ENCODE peak calls at places on chromosomes 4 and X, in ten cellular contexts. F, B, U, J, N, A, L, S, V and O are unnamed samples.
A peak's percentile ranks its signal among the peaks of the same experiment; 100 is the strongest.

GRCh38 chr4:145734051-145734450 is 54.1 kb downstream of the C4orf51 start:
- DNase-seq in F (no peak), B (no peak), U (no peak), J (peak; percentile 34), N (no peak), A (no peak), L (peak; percentile 49), S (no peak), V (peak; percentile 18), O (no peak)

GRCh38 chr4:110586137-110586850 is 36.6 kb downstream of the PITX2 start:
- DNase-seq in F (no peak), B (no peak), U (no peak), J (peak; percentile 78), N (no peak), A (no peak), L (peak; percentile 68), S (no peak), V (peak; percentile 66), O (no peak)

GRCh38 chr4:112083587-112084347 is 61.5 kb upstream of the FAM241A start:
- DNase-seq in F (no peak), B (no peak), U (no peak), J (no peak), N (no peak), A (no peak), L (peak; percentile 11), S (no peak), V (no peak), O (no peak)

GRCh38 chr4:112853662-112854256 is 195.7 kb upstream of the ANK2 start:
- DNase-seq in F (no peak), B (no peak), U (no peak), J (peak; percentile 41), N (no peak), A (no peak), L (peak; percentile 25), S (no peak), V (no peak), O (no peak)

GRCh38 chrX:108735087-108735679 is 1.2 kb downstream of the IRS4 start:
- DNase-seq in F (no peak), B (peak; percentile 45), U (no peak), J (no peak), N (no peak), A (no peak), L (no peak), S (no peak), V (peak; percentile 67), O (no peak)

GRCh38 chr4:61397174-61397573 is 197.0 kb downstream of the ADGRL3 start:
- DNase-seq in F (no peak), B (no peak), U (no peak), J (peak; percentile 51), N (no peak), A (no peak), L (peak; percentile 12), S (no peak), V (no peak), O (no peak)

GRCh38 chrX:8743126-8743732 is 11.3 kb upstream of the ANOS1 start:
- DNase-seq in F (no peak), B (peak; percentile 38), U (peak; percentile 46), J (peak; percentile 50), N (peak; percentile 38), A (no peak), L (peak; percentile 30), S (peak; percentile 80), V (peak; percentile 60), O (no peak)

GRCh38 chr4:148166132-148166531 is 276.1 kb downstream of the NR3C2 start:
- DNase-seq in F (no peak), B (peak; percentile 64), U (no peak), J (peak; percentile 35), N (no peak), A (no peak), L (peak; percentile 75), S (no peak), V (no peak), O (no peak)

GRCh38 chrX:96372313-96373046 is 312.2 kb upstream of the DIAPH2 start:
- DNase-seq in F (no peak), B (no peak), U (no peak), J (peak; percentile 70), N (no peak), A (no peak), L (peak; percentile 80), S (no peak), V (peak; percentile 54), O (no peak)

GRCh38 chr4:1491630-1492457 is 85.6 kb upstream of the NKX1-1 start:
- DNase-seq in F (no peak), B (no peak), U (no peak), J (no peak), N (no peak), A (no peak), L (no peak), S (no peak), V (no peak), O (no peak)

GRCh38 chrX:40105791-40106676 is 8.3 kb upstream of the BCOR start:
- DNase-seq in F (peak; percentile 70), B (peak; percentile 82), U (peak; percentile 61), J (peak; percentile 52), N (peak; percentile 67), A (no peak), L (peak; percentile 80), S (peak; percentile 77), V (peak; percentile 54), O (peak; percentile 62)

GRCh38 chr4:172601195-172601594 is 567.4 kb upstream of the GALNT7 start:
- DNase-seq in F (no peak), B (no peak), U (no peak), J (no peak), N (no peak), A (no peak), L (no peak), S (no peak), V (peak; percentile 6), O (no peak)

GRCh38 chr4:100147684-100148083 is 42.6 kb downstream of the DDIT4L start:
- DNase-seq in F (no peak), B (no peak), U (no peak), J (no peak), N (no peak), A (no peak), L (no peak), S (no peak), V (no peak), O (no peak)

GRCh38 chr4:100722866-100723459 is 205.1 kb upstream of the EMCN start:
- DNase-seq in F (no peak), B (no peak), U (no peak), J (no peak), N (no peak), A (no peak), L (no peak), S (no peak), V (no peak), O (peak; percentile 35)

GRCh38 chr4:10078481-10079233 is 37.9 kb downstream of the WDR1 start:
- DNase-seq in F (peak; percentile 34), B (peak; percentile 1), U (no peak), J (no peak), N (no peak), A (no peak), L (no peak), S (peak; percentile 20), V (no peak), O (no peak)

DNA sequence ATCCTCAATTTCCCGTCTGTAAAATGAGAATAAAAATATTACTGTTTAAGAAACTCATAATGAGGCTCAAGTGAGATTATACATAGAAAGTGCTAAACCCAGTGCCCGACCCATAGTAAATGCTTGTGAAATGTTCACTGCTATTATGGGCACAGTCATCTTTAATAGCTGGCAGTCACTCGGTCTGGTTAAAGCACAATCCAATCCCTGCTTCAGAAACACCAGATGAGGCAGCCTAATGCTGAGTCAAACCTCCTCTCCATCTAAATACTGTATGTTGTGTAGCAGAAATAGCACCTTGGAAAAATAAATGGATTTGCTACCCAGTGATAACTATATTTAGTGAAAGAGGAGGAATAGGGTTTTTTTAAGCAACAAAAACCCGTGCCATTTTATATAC is 14.5 kb downstream of the EVC2 start:
- DNase-seq in F (no peak), B (no peak), U (no peak), J (no peak), N (no peak), A (no peak), L (no peak), S (no peak), V (no peak), O (no peak)
- H3K36me3 ChIP-seq in F (peaks cover 3% of the 10 kb centered on the region), B (peaks cover 18% of the 10 kb centered on the region), U (no peaks in the 10 kb centered on the region), J (peaks cover 3% of the 10 kb centered on the region), N (no peaks in the 10 kb centered on the region), A (peaks cover 39% of the 10 kb centered on the region), L (peaks cover 81% of the 10 kb centered on the region), S (peaks cover 83% of the 10 kb centered on the region), V (peaks cover 5% of the 10 kb centered on the region), O (peaks cover 12% of the 10 kb centered on the region)

GRCh38 chr4:105725623-105726022 is 17.0 kb downstream of the GSTCD start:
- DNase-seq in F (no peak), B (no peak), U (no peak), J (no peak), N (no peak), A (no peak), L (no peak), S (no peak), V (no peak), O (no peak)
- H3K36me3 ChIP-seq in F (peaks cover under 1% of the 10 kb centered on the region), B (no peaks in the 10 kb centered on the region), U (peaks cover 3% of the 10 kb centered on the region), J (peaks cover 7% of the 10 kb centered on the region), N (no peaks in the 10 kb centered on the region), A (no peaks in the 10 kb centered on the region), L (peaks cover 5% of the 10 kb centered on the region), S (peaks cover 36% of the 10 kb centered on the region), V (no peaks in the 10 kb centered on the region), O (no peaks in the 10 kb centered on the region)

GRCh38 chrX:133294126-133294525 is 76.0 kb upstream of the TFDP3 start:
- DNase-seq in F (no peak), B (no peak), U (no peak), J (no peak), N (no peak), A (no peak), L (no peak), S (no peak), V (no peak), O (no peak)

GRCh38 chrX:133302775-133303445 is 84.8 kb upstream of the TFDP3 start:
- DNase-seq in F (no peak), B (no peak), U (no peak), J (no peak), N (no peak), A (no peak), L (no peak), S (no peak), V (peak; percentile 24), O (no peak)

GRCh38 chrX:133297284-133297683 is 79.1 kb upstream of the TFDP3 start:
- DNase-seq in F (no peak), B (no peak), U (peak; percentile 69), J (peak; percentile 41), N (no peak), A (no peak), L (peak; percentile 55), S (no peak), V (no peak), O (no peak)
- H3K36me3 ChIP-seq in F (no peaks in the 10 kb centered on the region), B (no peaks in the 10 kb centered on the region), U (peaks cover 9% of the 10 kb centered on the region), J (peaks cover 4% of the 10 kb centered on the region), N (no peaks in the 10 kb centered on the region), A (no peaks in the 10 kb centered on the region), L (peaks cover 20% of the 10 kb centered on the region), S (no peaks in the 10 kb centered on the region), V (no peaks in the 10 kb centered on the region), O (no peaks in the 10 kb centered on the region)

DNA sequence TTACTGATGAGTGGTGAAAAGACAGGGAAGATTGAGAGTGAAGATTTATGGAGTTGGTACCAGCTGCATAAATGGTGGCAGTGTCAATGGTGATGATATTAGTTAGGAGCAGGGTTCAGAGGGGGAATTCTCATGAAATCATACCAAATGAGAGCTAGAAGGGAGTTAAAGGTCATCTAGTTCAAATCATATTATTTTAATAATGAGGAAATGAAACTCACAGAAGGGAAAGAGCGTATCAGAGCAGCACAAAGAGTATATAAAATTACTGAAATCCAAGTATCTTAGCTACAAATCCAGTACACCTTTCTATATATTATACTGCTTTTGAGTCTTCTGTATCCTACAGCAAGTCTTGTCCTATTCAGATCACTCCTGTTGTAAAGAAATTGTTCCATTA is 5.0 kb downstream of the P2RY10 start:
- DNase-seq in F (no peak), B (no peak), U (no peak), J (no peak), N (no peak), A (no peak), L (no peak), S (no peak), V (no peak), O (no peak)
- H3K36me3 ChIP-seq in F (no peaks in the 10 kb centered on the region), B (no peaks in the 10 kb centered on the region), U (no peaks in the 10 kb centered on the region), J (no peaks in the 10 kb centered on the region), N (no peaks in the 10 kb centered on the region), A (no peaks in the 10 kb centered on the region), L (no peaks in the 10 kb centered on the region), S (no peaks in the 10 kb centered on the region), V (no peaks in the 10 kb centered on the region), O (no peaks in the 10 kb centered on the region)